ENCODE peak calls at places on chromosomes 13 and 19, in eight cellular contexts. U is A549, K is kidney, X is psoas muscle, Z is breast epithelium, D is lower lobe of right lung, R is HL-60, J is heart left ventricle. C is an unnamed sample.

GRCh38 chr19:19131989-19132388 is 6.3 kb downstream of the TMEM161A start:
- DNase-seq in U (no peak), K (no peak), X (no peak), Z (no peak), D (no peak), R (no peak), J (no peak), C (no peak)

GRCh38 chr13:95492044-95492801 is 60.3 kb upstream of the CLDN10 start:
- DNase-seq in U (no peak), K (peak), X (no peak), Z (no peak), D (no peak), R (no peak), J (no peak), C (no peak)

GRCh38 chr19:58558066-58558622 is at the start of gene UBE2M:
- DNase-seq in U (no peak), K (peak), X (peak), Z (no peak), D (peak), R (no peak), J (peak), C (no peak)

GRCh38 chr13:81686877-81687276 is 1346.0 kb upstream of the SPRY2 start:
- DNase-seq in U (no peak), K (no peak), X (no peak), Z (no peak), D (no peak), R (no peak), J (no peak), C (no peak)

GRCh38 chr13:94858856-94859811 is 146.8 kb upstream of the SOX21 start:
- DNase-seq in U (no peak), K (no peak), X (peak), Z (no peak), D (peak), R (no peak), J (peak), C (no peak)

GRCh38 chr19:53908933-53909415 is at the start of gene CACNG7:
- DNase-seq in U (no peak), K (peak), X (no peak), Z (no peak), D (no peak), R (no peak), J (no peak), C (no peak)

GRCh38 chr13:101451641-101452040 is 834 bp upstream of the ITGBL1 start:
- DNase-seq in U (no peak), K (no peak), X (no peak), Z (no peak), D (no peak), R (no peak), J (no peak), C (no peak)

GRCh38 chr13:40389081-40389641 is 277.3 kb downstream of the FOXO1 start:
- DNase-seq in U (no peak), K (no peak), X (no peak), Z (no peak), D (no peak), R (no peak), J (no peak), C (no peak)

GRCh38 chr19:39467941-39468340 is 12.7 kb upstream of the TIMM50 start:
- DNase-seq in U (no peak), K (no peak), X (no peak), Z (no peak), D (no peak), R (no peak), J (no peak), C (no peak)

GRCh38 chr13:50629497-50629896 is 214.0 kb downstream of the DLEU7 start:
- DNase-seq in U (no peak), K (no peak), X (no peak), Z (no peak), D (no peak), R (no peak), J (no peak), C (no peak)

GRCh38 chr13:32136716-32137115 is 105.1 kb downstream of the FRY start:
- DNase-seq in U (no peak), K (no peak), X (no peak), Z (no peak), D (no peak), R (no peak), J (no peak), C (no peak)

GRCh38 chr13:34722931-34723330 is 219.1 kb upstream of the NBEA start:
- DNase-seq in U (no peak), K (no peak), X (no peak), Z (no peak), D (no peak), R (no peak), J (no peak), C (no peak)

GRCh38 chr13:49604570-49604969 is 19.2 kb upstream of the RCBTB1 start:
- DNase-seq in U (no peak), K (no peak), X (no peak), Z (no peak), D (no peak), R (no peak), J (no peak), C (no peak)

GRCh38 chr19:49119411-49120324 is at the start of gene PPFIA3:
- DNase-seq in U (no peak), K (peak), X (peak), Z (peak), D (peak), R (no peak), J (peak), C (no peak)

GRCh38 chr19:1126984-1127760 is 23.4 kb downstream of the GPX4 start:
- DNase-seq in U (no peak), K (no peak), X (no peak), Z (no peak), D (peak), R (no peak), J (no peak), C (no peak)

GRCh38 chr13:75405976-75406703 is 75.8 kb downstream of the TBC1D4 start:
- DNase-seq in U (no peak), K (no peak), X (no peak), Z (no peak), D (no peak), R (no peak), J (no peak), C (no peak)

GRCh38 chr13:67366533-67366932 is 136.4 kb upstream of the PCDH9 start:
- DNase-seq in U (no peak), K (no peak), X (no peak), Z (no peak), D (no peak), R (no peak), J (no peak), C (no peak)
- TF ChIP-seq CTCF in U (no peak), K (no peak), X (no peak), Z (no peak), D (no peak), R (no peak), J (no peak), C (peak)

GRCh38 chr19:4036576-4037300 is 29.2 kb downstream of the PIAS4 start:
- DNase-seq in U (no peak), K (no peak), X (no peak), Z (no peak), D (no peak), R (no peak), J (no peak), C (no peak)
- H3K27ac ChIP-seq in U (no peak), K (no peak), X (no peak), Z (no peak), D (no peak), R (no peak), J (no peak), C (no peak)

GRCh38 chr13:21060063-21060826 is 1.1 kb downstream of the LATS2 start:
- DNase-seq in U (no peak), K (peak), X (peak), Z (no peak), D (peak), R (no peak), J (peak), C (peak)
- TF ChIP-seq CTCF in U (no peak), K (no peak), X (no peak), Z (no peak), D (no peak), R (no peak), J (no peak), C (no peak)

GRCh38 chr19:15444505-15445226 is 5.1 kb downstream of the WIZ start:
- DNase-seq in U (no peak), K (peak), X (no peak), Z (no peak), D (no peak), R (no peak), J (no peak), C (no peak)

GRCh38 chr19:15443325-15443724 is 6.4 kb downstream of the WIZ start:
- DNase-seq in U (no peak), K (no peak), X (no peak), Z (no peak), D (no peak), R (no peak), J (no peak), C (no peak)

GRCh38 chr19:15442142-15442920 is 7.4 kb downstream of the WIZ start:
- DNase-seq in U (no peak), K (peak), X (no peak), Z (no peak), D (no peak), R (no peak), J (no peak), C (no peak)

GRCh38 chr19:15445227-15445605 is 4.5 kb downstream of the WIZ start:
- DNase-seq in U (no peak), K (peak), X (no peak), Z (no peak), D (no peak), R (no peak), J (no peak), C (no peak)

GRCh38 chr19:15443838-15444237 is 5.9 kb downstream of the WIZ start:
- DNase-seq in U (no peak), K (peak), X (peak), Z (no peak), D (no peak), R (no peak), J (peak), C (no peak)
- H3K27ac ChIP-seq in U (no peak), K (no peak), X (peak), Z (no peak), D (no peak), R (no peak), J (peak), C (no peak)

DNA sequence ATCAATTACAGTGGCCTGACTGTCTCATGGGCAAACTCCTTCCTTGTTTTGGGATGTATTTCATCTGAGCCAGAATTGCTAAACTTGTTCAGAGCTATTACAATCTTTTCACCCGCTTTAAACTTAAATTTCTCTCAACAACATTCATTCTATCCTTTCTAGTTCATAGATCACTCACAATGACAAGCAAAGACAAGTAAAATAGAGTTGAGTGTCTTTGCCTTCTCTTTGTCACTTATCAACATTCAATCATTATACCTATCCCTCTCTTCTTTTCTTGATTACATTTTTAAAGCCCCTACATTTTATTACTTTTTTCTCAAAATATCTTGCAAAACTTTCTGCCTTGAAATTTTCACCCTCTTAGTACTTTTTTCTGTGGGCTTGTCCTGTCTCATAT is 1113.1 kb downstream of the PCDH17 start:
- DNase-seq in U (no peak), K (no peak), X (no peak), Z (no peak), D (no peak), R (no peak), J (no peak), C (no peak)
- TF ChIP-seq CTCF in U (no peak), K (no peak), X (no peak), Z (no peak), D (no peak), R (no peak), J (no peak), C (no peak)

GRCh38 chr19:56117376-56117884 is 3.7 kb downstream of the ZNF787 start:
- DNase-seq in U (no peak), K (no peak), X (no peak), Z (no peak), D (peak), R (no peak), J (no peak), C (no peak)
- H3K27ac ChIP-seq in U (no peak), K (no peak), X (no peak), Z (peak), D (no peak), R (no peak), J (no peak), C (peak)

C was measured in RWPE1.